ENCODE peak calls at places on chromosomes 4 and X, in eight cellular contexts. One of them, this sample, is unnamed.

GRCh38 chr4:69534697-69535096 is 39.0 kb upstream of the UGT2B4 start:
- DNase-seq in WTC11: no peak
- DNase-seq in RWPE1: no peak
- DNase-seq in fibroblast of lung: no peak
- DNase-seq in AG04449: no peak
- DNase-seq in brain microvascular endothelial cell: no peak
- DNase-seq in chondrocyte: no peak
- DNase-seq in GM12878: no peak
- DNase-seq in this sample: no peak

GRCh38 chr4:168388890-168389289 is 70.3 kb upstream of the DDX60 start:
- DNase-seq in GM12878: no peak
- DNase-seq in RWPE1: peak; percentile 41
- DNase-seq in AG04449: peak; percentile 42
- DNase-seq in chondrocyte: no peak
- DNase-seq in brain microvascular endothelial cell: peak; percentile 58
- DNase-seq in fibroblast of lung: peak; percentile 66
- DNase-seq in WTC11: no peak
- DNase-seq in this sample: no peak

GRCh38 chrX:103503163-103503852 is 16.0 kb downstream of the RAB40A start:
- DNase-seq in WTC11: no peak
- DNase-seq in RWPE1: no peak
- DNase-seq in GM12878: no peak
- DNase-seq in AG04449: no peak
- DNase-seq in brain microvascular endothelial cell: peak; percentile 14
- DNase-seq in chondrocyte: no peak
- DNase-seq in fibroblast of lung: peak; percentile 27
- DNase-seq in this sample: no peak

GRCh38 chr4:139557506-139558110 is 1.6 kb upstream of the SETD7 start:
- DNase-seq in fibroblast of lung: no peak
- DNase-seq in RWPE1: no peak
- DNase-seq in AG04449: no peak
- DNase-seq in GM12878: no peak
- DNase-seq in chondrocyte: no peak
- DNase-seq in WTC11: no peak
- DNase-seq in brain microvascular endothelial cell: no peak
- DNase-seq in this sample: no peak

GRCh38 chr4:823093-823760 is 2.7 kb downstream of the CPLX1 start:
- DNase-seq in chondrocyte: peak; percentile 90
- DNase-seq in brain microvascular endothelial cell: no peak
- DNase-seq in AG04449: no peak
- DNase-seq in WTC11: no peak
- DNase-seq in RWPE1: no peak
- DNase-seq in GM12878: no peak
- DNase-seq in fibroblast of lung: no peak
- DNase-seq in this sample: no peak

GRCh38 chrX:15673970-15674369 is 9.4 kb upstream of the CLTRN start:
- DNase-seq in brain microvascular endothelial cell: no peak
- DNase-seq in AG04449: no peak
- DNase-seq in RWPE1: no peak
- DNase-seq in GM12878: no peak
- DNase-seq in WTC11: no peak
- DNase-seq in fibroblast of lung: no peak
- DNase-seq in chondrocyte: no peak
- DNase-seq in this sample: no peak

GRCh38 chr4:112410364-112410763 is 105.6 kb downstream of the NEUROG2 start:
- DNase-seq in chondrocyte: no peak
- DNase-seq in GM12878: no peak
- DNase-seq in WTC11: no peak
- DNase-seq in brain microvascular endothelial cell: no peak
- DNase-seq in fibroblast of lung: no peak
- DNase-seq in AG04449: no peak
- DNase-seq in RWPE1: no peak
- DNase-seq in this sample: no peak

GRCh38 chr4:59180161-59180560 is 2020.0 kb upstream of the ADGRL3 start:
- DNase-seq in AG04449: no peak
- DNase-seq in fibroblast of lung: no peak
- DNase-seq in chondrocyte: no peak
- DNase-seq in WTC11: no peak
- DNase-seq in GM12878: no peak
- DNase-seq in brain microvascular endothelial cell: no peak
- DNase-seq in RWPE1: no peak
- DNase-seq in this sample: no peak

GRCh38 chrX:44440006-44440405 is 96.5 kb upstream of the EFHC2 start:
- DNase-seq in WTC11: no peak
- DNase-seq in RWPE1: no peak
- DNase-seq in fibroblast of lung: no peak
- DNase-seq in brain microvascular endothelial cell: no peak
- DNase-seq in GM12878: no peak
- DNase-seq in AG04449: no peak
- DNase-seq in chondrocyte: no peak
- DNase-seq in this sample: no peak

GRCh38 chrX:38649674-38650647 is 88.6 kb downstream of the TSPAN7 start:
- DNase-seq in brain microvascular endothelial cell: no peak
- DNase-seq in fibroblast of lung: no peak
- DNase-seq in WTC11: no peak
- DNase-seq in AG04449: no peak
- DNase-seq in RWPE1: no peak
- DNase-seq in GM12878: no peak
- DNase-seq in chondrocyte: no peak
- DNase-seq in this sample: no peak

GRCh38 chr4:75672461-75673026 is 667 bp downstream of the G3BP2 start:
- DNase-seq in WTC11: peak; percentile 60
- DNase-seq in brain microvascular endothelial cell: peak; percentile 45
- DNase-seq in GM12878: peak; percentile 8
- DNase-seq in RWPE1: peak; percentile 55
- DNase-seq in AG04449: no peak
- DNase-seq in chondrocyte: no peak
- DNase-seq in fibroblast of lung: peak; percentile 39
- DNase-seq in this sample: peak; percentile 67

GRCh38 chr4:173318648-173319211 is 15.4 kb downstream of the HMGB2 start:
- DNase-seq in fibroblast of lung: peak; percentile 61
- DNase-seq in AG04449: no peak
- DNase-seq in GM12878: no peak
- DNase-seq in chondrocyte: no peak
- DNase-seq in WTC11: no peak
- DNase-seq in RWPE1: peak; percentile 29
- DNase-seq in brain microvascular endothelial cell: no peak
- DNase-seq in this sample: no peak

GRCh38 chr4:102315532-102315931 is 29.8 kb downstream of the SLC39A8 start:
- DNase-seq in RWPE1: no peak
- DNase-seq in GM12878: no peak
- DNase-seq in WTC11: no peak
- DNase-seq in AG04449: no peak
- DNase-seq in chondrocyte: no peak
- DNase-seq in brain microvascular endothelial cell: no peak
- DNase-seq in fibroblast of lung: no peak
- DNase-seq in this sample: no peak

GRCh38 chr4:7105261-7105660 is 37.4 kb upstream of the GRPEL1 start:
- DNase-seq in RWPE1: no peak
- DNase-seq in WTC11: no peak
- DNase-seq in fibroblast of lung: peak; percentile 16
- DNase-seq in chondrocyte: no peak
- DNase-seq in AG04449: no peak
- DNase-seq in brain microvascular endothelial cell: no peak
- DNase-seq in GM12878: no peak
- DNase-seq in this sample: no peak

GRCh38 chrX:920234-920799 is 289.7 kb downstream of the SHOX start:
- DNase-seq in fibroblast of lung: peak; percentile 1
- DNase-seq in AG04449: no peak
- DNase-seq in brain microvascular endothelial cell: peak; percentile 37
- DNase-seq in chondrocyte: no peak
- DNase-seq in RWPE1: no peak
- DNase-seq in GM12878: no peak
- DNase-seq in WTC11: no peak
- DNase-seq in this sample: no peak

GRCh38 chr4:1210241-1210841 is 38.0 kb upstream of the SPON2 start:
- DNase-seq in fibroblast of lung: no peak
- DNase-seq in GM12878: no peak
- DNase-seq in AG04449: no peak
- DNase-seq in chondrocyte: peak; percentile 81
- DNase-seq in brain microvascular endothelial cell: no peak
- DNase-seq in RWPE1: no peak
- DNase-seq in WTC11: no peak
- DNase-seq in this sample: no peak

GRCh38 chr4:47606482-47606881 is 121.4 kb downstream of the ATP10D start:
- DNase-seq in fibroblast of lung: no peak
- DNase-seq in brain microvascular endothelial cell: no peak
- DNase-seq in WTC11: no peak
- DNase-seq in chondrocyte: no peak
- DNase-seq in AG04449: no peak
- DNase-seq in RWPE1: no peak
- DNase-seq in GM12878: no peak
- DNase-seq in this sample: no peak

DNA sequence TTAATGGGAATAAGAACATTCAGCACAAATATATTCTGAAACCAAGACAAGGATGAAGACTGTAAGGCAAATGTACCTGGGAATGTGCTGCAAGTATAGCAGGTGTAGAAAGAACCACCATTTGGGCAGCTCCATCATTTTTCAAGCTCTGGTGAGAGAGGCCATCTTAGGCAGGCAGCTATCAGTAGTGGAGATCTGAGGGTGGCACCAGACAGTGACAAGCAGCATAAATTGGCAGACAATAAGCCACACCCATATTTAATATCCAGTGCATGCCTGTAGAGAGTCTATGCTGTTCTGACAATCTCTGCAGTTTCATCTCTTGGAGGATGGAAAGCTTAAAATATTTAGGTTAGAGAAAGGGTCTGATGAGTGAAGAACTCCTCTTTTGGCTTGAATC is 22.5 kb downstream of the CCNG2 start:
- DNase-seq in chondrocyte: no peak
- DNase-seq in WTC11: no peak
- DNase-seq in GM12878: no peak
- DNase-seq in brain microvascular endothelial cell: no peak
- DNase-seq in AG04449: no peak
- DNase-seq in fibroblast of lung: no peak
- DNase-seq in RWPE1: no peak
- DNase-seq in this sample: no peak
- TF ChIP-seq CTCF in chondrocyte: no peak
- TF ChIP-seq CTCF in WTC11: no peak
- TF ChIP-seq CTCF in GM12878: no peak
- TF ChIP-seq CTCF in brain microvascular endothelial cell: no peak
- TF ChIP-seq CTCF in AG04449: no peak
- TF ChIP-seq CTCF in fibroblast of lung: no peak
- TF ChIP-seq CTCF in RWPE1: no peak
- TF ChIP-seq CTCF in this sample: no peak

GRCh38 chr4:123256901-123257300 is 139.7 kb upstream of the SPRY1 start:
- DNase-seq in chondrocyte: no peak
- DNase-seq in brain microvascular endothelial cell: no peak
- DNase-seq in AG04449: no peak
- DNase-seq in WTC11: no peak
- DNase-seq in RWPE1: no peak
- DNase-seq in fibroblast of lung: no peak
- DNase-seq in GM12878: no peak
- DNase-seq in this sample: no peak
- TF ChIP-seq CTCF in chondrocyte: no peak
- TF ChIP-seq CTCF in brain microvascular endothelial cell: no peak
- TF ChIP-seq CTCF in AG04449: no peak
- TF ChIP-seq CTCF in WTC11: no peak
- TF ChIP-seq CTCF in RWPE1: no peak
- TF ChIP-seq CTCF in fibroblast of lung: no peak
- TF ChIP-seq CTCF in GM12878: no peak
- TF ChIP-seq CTCF in this sample: no peak

GRCh38 chr4:165584916-165585315 is 206.1 kb downstream of the CPE start:
- DNase-seq in AG04449: no peak
- DNase-seq in GM12878: no peak
- DNase-seq in fibroblast of lung: no peak
- DNase-seq in WTC11: no peak
- DNase-seq in chondrocyte: no peak
- DNase-seq in brain microvascular endothelial cell: no peak
- DNase-seq in RWPE1: no peak
- DNase-seq in this sample: no peak

GRCh38 chr4:165583341-165583740 is 204.5 kb downstream of the CPE start:
- DNase-seq in GM12878: no peak
- DNase-seq in AG04449: no peak
- DNase-seq in fibroblast of lung: no peak
- DNase-seq in WTC11: no peak
- DNase-seq in chondrocyte: no peak
- DNase-seq in brain microvascular endothelial cell: no peak
- DNase-seq in RWPE1: no peak
- DNase-seq in this sample: no peak

GRCh38 chr4:165592386-165592785 is 213.6 kb downstream of the CPE start:
- DNase-seq in RWPE1: no peak
- DNase-seq in brain microvascular endothelial cell: no peak
- DNase-seq in WTC11: no peak
- DNase-seq in chondrocyte: no peak
- DNase-seq in AG04449: no peak
- DNase-seq in GM12878: no peak
- DNase-seq in fibroblast of lung: peak; percentile 88
- DNase-seq in this sample: no peak

DNA sequence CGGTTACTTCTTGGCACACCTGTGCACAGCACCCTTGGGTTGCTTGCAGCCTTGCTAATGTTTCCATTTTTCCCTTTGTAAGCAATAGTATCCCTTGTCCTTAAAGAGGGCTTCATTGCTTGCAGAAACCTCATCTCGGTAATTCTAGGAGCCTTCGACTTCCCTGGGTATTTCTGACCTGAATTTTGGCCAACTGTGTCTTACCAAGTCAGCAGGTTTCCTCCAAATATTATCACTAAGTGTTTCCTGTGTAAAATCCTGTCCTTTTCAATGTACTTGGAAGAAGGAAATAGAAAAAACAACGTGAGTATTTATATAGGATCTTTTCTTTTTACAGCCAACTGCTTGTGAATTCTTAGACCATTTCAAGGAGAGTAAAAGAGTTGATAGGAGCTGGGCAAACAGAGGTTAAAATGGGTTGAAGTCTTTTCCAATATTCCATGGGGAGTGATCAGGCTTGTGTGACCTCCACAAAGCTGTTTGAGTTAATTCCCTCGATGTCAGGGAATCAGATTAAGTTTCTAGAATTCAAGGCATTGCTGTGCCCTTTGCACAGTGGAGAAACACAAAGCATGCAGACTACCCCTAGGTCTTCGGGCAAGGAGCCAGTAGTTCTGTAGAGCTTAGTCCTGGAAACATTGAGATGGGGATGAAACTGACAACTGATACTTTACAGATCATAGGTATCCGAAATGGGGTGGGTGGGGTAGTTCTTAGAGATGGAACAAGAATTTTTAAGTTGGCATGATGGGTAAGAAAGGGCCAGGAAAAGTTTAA is 209.9 kb downstream of the CPE start:
- DNase-seq in WTC11: no peak
- DNase-seq in AG04449: no peak
- DNase-seq in RWPE1: no peak
- DNase-seq in brain microvascular endothelial cell: no peak
- DNase-seq in GM12878: no peak
- DNase-seq in fibroblast of lung: no peak
- DNase-seq in chondrocyte: no peak
- DNase-seq in this sample: no peak
- TF ChIP-seq CTCF in WTC11: no peak
- TF ChIP-seq CTCF in AG04449: no peak
- TF ChIP-seq CTCF in RWPE1: no peak
- TF ChIP-seq CTCF in brain microvascular endothelial cell: no peak
- TF ChIP-seq CTCF in GM12878: no peak
- TF ChIP-seq CTCF in fibroblast of lung: no peak
- TF ChIP-seq CTCF in chondrocyte: no peak
- TF ChIP-seq CTCF in this sample: no peak

DNA sequence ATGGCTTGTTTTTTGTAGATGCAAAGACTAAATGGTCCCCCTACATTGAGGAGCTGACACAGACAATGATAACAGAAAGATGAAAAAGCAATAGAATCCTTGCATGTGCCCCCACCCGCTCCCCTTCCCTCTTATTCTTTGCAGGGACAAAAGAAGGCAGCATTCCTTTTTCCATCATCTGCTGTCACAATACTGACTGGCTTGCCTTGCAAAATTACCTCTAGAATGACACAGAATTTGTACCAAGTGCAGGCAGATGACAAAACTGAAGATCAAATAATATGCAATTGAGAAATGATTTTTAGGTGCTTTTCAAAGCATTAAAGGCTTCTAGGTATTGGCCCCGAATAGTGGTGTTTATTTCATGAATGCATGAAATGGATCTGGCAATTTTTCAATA is 153.2 kb upstream of the AGA start:
- DNase-seq in RWPE1: no peak
- DNase-seq in fibroblast of lung: no peak
- DNase-seq in GM12878: no peak
- DNase-seq in AG04449: no peak
- DNase-seq in chondrocyte: no peak
- DNase-seq in brain microvascular endothelial cell: no peak
- DNase-seq in WTC11: no peak
- DNase-seq in this sample: no peak
- TF ChIP-seq CTCF in RWPE1: no peak
- TF ChIP-seq CTCF in fibroblast of lung: no peak
- TF ChIP-seq CTCF in GM12878: no peak
- TF ChIP-seq CTCF in AG04449: no peak
- TF ChIP-seq CTCF in chondrocyte: no peak
- TF ChIP-seq CTCF in brain microvascular endothelial cell: no peak
- TF ChIP-seq CTCF in WTC11: no peak
- TF ChIP-seq CTCF in this sample: no peak